ENCODE peak calls at places on chromosomes 6 and 20, in four cellular contexts. P is mesothelial cell of epicardium, V is HT1080, Z is AML-193. I is an unnamed sample.

GRCh38 chr20:3390759-3391500 is 16.5 kb downstream of the DNAAF9 start:
- DNase-seq in P (no peak), V (no peak), Z (no peak), I (no peak)

GRCh38 chr6:143692696-143693095 is 14.9 kb downstream of the PHACTR2 start:
- DNase-seq in P (no peak), V (no peak), Z (peak), I (no peak)

GRCh38 chr6:89536230-89536629 is 102.3 kb downstream of the LYRM2 start:
- DNase-seq in P (no peak), V (no peak), Z (no peak), I (no peak)

GRCh38 chr6:156727715-156728385 is 49.3 kb upstream of the ARID1B start:
- DNase-seq in P (no peak), V (no peak), Z (no peak), I (no peak)

GRCh38 chr20:9615766-9616454 is 101.5 kb downstream of the LAMP5 start:
- DNase-seq in P (no peak), V (no peak), Z (peak), I (no peak)

GRCh38 chr20:32672982-32673727 is 586 bp downstream of the C20orf203 start:
- DNase-seq in P (no peak), V (no peak), Z (peak), I (no peak)

GRCh38 chr6:116500969-116501433 is 10.4 kb upstream of the CALHM5 start:
- DNase-seq in P (no peak), V (peak), Z (no peak), I (peak)

GRCh38 chr20:17226410-17227198 is at the start of gene PCSK2:
- DNase-seq in P (peak), V (peak), Z (no peak), I (no peak)

GRCh38 chr6:84453499-84453898 is 226.1 kb upstream of the CEP162 start:
- DNase-seq in P (no peak), V (no peak), Z (no peak), I (no peak)

I was measured in Calu3.